ENCODE peak calls at places on chromosomes 2 and 18, in four cellular contexts. One of them, this sample, is unnamed.

GRCh38 chr2:229282758-229283546 is 11.9 kb upstream of the PID1 start:
- DNase-seq in SK-N-SH: no peak
- DNase-seq in K562: no peak
- DNase-seq in HepG2: no peak
- DNase-seq in this sample: no peak

GRCh38 chr2:230865766-230866703 is 1.3 kb downstream of the ITM2C start:
- DNase-seq in SK-N-SH: peak; percentile 81
- DNase-seq in HepG2: no peak
- DNase-seq in K562: peak; percentile 23
- DNase-seq in this sample: peak; percentile 50

GRCh38 chr2:165529130-165529529 is 59.6 kb downstream of the CSRNP3 start:
- DNase-seq in SK-N-SH: no peak
- DNase-seq in K562: no peak
- DNase-seq in HepG2: no peak
- DNase-seq in this sample: no peak

GRCh38 chr2:26429779-26430654 is 28.3 kb downstream of the DRC1 start:
- DNase-seq in SK-N-SH: no peak
- DNase-seq in HepG2: no peak
- DNase-seq in K562: no peak
- DNase-seq in this sample: no peak

GRCh38 chr18:6960656-6961055 is 156.9 kb downstream of the LAMA1 start:
- DNase-seq in HepG2: no peak
- DNase-seq in SK-N-SH: no peak
- DNase-seq in K562: no peak
- DNase-seq in this sample: no peak

GRCh38 chr2:169162613-169163012 is 93.2 kb downstream of the DHRS9 start:
- DNase-seq in HepG2: no peak
- DNase-seq in SK-N-SH: no peak
- DNase-seq in K562: no peak
- DNase-seq in this sample: no peak

GRCh38 chr2:145010635-145011034 is 490.7 kb upstream of the ZEB2 start:
- DNase-seq in SK-N-SH: no peak
- DNase-seq in K562: no peak
- DNase-seq in HepG2: no peak
- DNase-seq in this sample: no peak

GRCh38 chr2:190119257-190119656 is 56.7 kb upstream of the MSTN start:
- DNase-seq in K562: peak; percentile 9
- DNase-seq in HepG2: no peak
- DNase-seq in SK-N-SH: no peak
- DNase-seq in this sample: peak; percentile 66

GRCh38 chr2:185978634-185979405 is 240.2 kb downstream of the FSIP2 start:
- DNase-seq in SK-N-SH: peak; percentile 6
- DNase-seq in K562: no peak
- DNase-seq in HepG2: no peak
- DNase-seq in this sample: no peak

GRCh38 chr2:120291464-120292311 is 39.0 kb downstream of the RALB start:
- DNase-seq in HepG2: no peak
- DNase-seq in SK-N-SH: no peak
- DNase-seq in K562: peak; percentile 68
- DNase-seq in this sample: no peak

GRCh38 chr2:195633573-195633870 is 23.5 kb upstream of the SLC39A10 start:
- DNase-seq in SK-N-SH: no peak
- DNase-seq in HepG2: no peak
- DNase-seq in K562: no peak
- DNase-seq in this sample: no peak

GRCh38 chr2:201827621-201828020 is 21.3 kb downstream of the CDK15 start:
- DNase-seq in HepG2: no peak
- DNase-seq in SK-N-SH: no peak
- DNase-seq in K562: no peak
- DNase-seq in this sample: no peak

GRCh38 chr2:219440388-219441256 is 6.0 kb downstream of the SPEG start:
- DNase-seq in HepG2: no peak
- DNase-seq in SK-N-SH: no peak
- DNase-seq in K562: no peak
- DNase-seq in this sample: no peak

GRCh38 chr2:237144516-237144915 is 58.8 kb downstream of the COPS8 start:
- DNase-seq in SK-N-SH: no peak
- DNase-seq in HepG2: no peak
- DNase-seq in K562: no peak
- DNase-seq in this sample: no peak

GRCh38 chr2:113211226-113212105 is 37.7 kb downstream of the PSD4 start:
- DNase-seq in K562: no peak
- DNase-seq in HepG2: peak; percentile 29
- DNase-seq in SK-N-SH: no peak
- DNase-seq in this sample: no peak
- TF ChIP-seq FOXJ3 in K562: no peak
- TF ChIP-seq FOXJ3 in HepG2: no peak
- TF ChIP-seq FOXJ3 in SK-N-SH: no peak
- TF ChIP-seq FOXJ3 in this sample: no peak

DNA sequence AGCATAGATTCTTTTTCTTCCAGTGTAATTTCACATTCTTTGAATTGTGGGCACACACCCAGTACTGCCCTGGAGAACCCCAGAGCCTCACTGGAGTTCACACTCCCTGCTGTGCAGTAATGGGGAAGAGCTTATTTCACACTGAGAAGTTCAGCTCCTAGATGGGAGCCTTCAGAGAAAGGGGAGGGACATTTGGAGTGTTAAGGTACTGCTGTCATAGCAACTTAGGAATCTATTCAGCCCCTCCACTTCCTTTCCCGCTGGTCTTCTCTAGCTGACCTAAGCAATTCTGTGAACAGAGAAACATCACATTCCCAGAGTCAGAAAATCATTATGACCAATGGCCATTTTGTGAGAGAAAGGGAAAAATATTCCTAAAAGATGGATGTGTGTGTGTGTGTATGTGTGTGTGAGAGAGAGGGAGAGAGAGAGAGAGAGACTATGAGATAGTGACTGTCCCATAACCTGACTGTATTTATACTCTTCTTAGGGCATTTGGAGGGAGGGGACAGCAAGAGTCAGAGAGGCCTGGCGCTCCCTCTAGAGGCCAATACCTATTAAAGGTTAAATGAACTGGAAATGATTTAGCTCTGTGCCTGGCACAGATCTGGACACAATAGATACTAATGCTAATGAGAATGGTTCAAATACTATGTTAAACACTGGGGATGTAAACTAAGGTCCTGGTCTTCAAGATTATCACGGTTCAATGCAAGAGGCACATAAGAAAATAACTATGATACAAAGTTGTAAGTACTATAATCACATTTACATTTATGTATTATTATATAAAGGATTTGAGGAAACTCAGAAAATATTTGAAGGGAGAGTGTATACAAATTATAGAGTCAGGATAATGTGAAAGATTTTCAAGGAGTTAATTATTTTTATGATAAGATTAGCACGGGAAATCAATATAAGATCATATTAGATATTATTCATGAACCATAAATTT is 41.5 kb upstream of the RPE start:
- DNase-seq in K562: peak; percentile 37
- DNase-seq in SK-N-SH: peak; percentile 48
- DNase-seq in HepG2: peak; percentile 67
- DNase-seq in this sample: peak; percentile 44
- TF ChIP-seq FOXJ3 in K562: no peak
- TF ChIP-seq FOXJ3 in SK-N-SH: no peak
- TF ChIP-seq FOXJ3 in HepG2: no peak
- TF ChIP-seq FOXJ3 in this sample: no peak

GRCh38 chr2:10659898-10660568 is 29.7 kb downstream of the NOL10 start:
- DNase-seq in K562: peak; percentile 71
- DNase-seq in SK-N-SH: peak; percentile 70
- DNase-seq in HepG2: peak; percentile 48
- DNase-seq in this sample: peak; percentile 63
- TF ChIP-seq FOXJ3 in K562: no peak
- TF ChIP-seq FOXJ3 in SK-N-SH: no peak
- TF ChIP-seq FOXJ3 in HepG2: no peak
- TF ChIP-seq FOXJ3 in this sample: no peak

DNA sequence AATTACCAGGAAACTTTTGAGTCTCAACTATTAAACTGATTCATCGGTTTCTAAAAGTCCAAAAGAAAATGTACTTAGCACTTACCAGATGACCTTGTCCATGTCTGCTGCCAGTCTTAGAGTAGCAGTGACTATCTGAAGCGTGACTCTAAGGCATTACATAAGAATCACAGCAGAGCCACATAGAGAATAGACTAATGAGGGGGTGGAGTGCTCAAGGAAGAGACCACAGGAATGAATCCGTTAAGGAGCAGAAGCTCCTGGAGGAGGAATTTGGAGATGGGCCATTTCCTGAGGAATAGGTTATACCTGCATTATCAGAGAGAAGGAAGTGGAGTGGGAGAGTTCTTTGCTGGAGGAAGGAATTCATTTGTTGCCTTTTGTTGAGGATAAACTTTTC is 116.0 kb downstream of the MAP3K20 start:
- DNase-seq in K562: no peak
- DNase-seq in HepG2: no peak
- DNase-seq in SK-N-SH: no peak
- DNase-seq in this sample: no peak
- TF ChIP-seq FOXJ3 in K562: no peak
- TF ChIP-seq FOXJ3 in HepG2: no peak
- TF ChIP-seq FOXJ3 in SK-N-SH: no peak
- TF ChIP-seq FOXJ3 in this sample: no peak

GRCh38 chr2:218328294-218328693 is 28.4 kb upstream of the CATIP start:
- DNase-seq in K562: no peak
- DNase-seq in HepG2: no peak
- DNase-seq in SK-N-SH: no peak
- DNase-seq in this sample: no peak

GRCh38 chr2:218326315-218326714 is 30.3 kb upstream of the CATIP start:
- DNase-seq in SK-N-SH: no peak
- DNase-seq in K562: no peak
- DNase-seq in HepG2: no peak
- DNase-seq in this sample: no peak

GRCh38 chr2:218327451-218327850 is 29.2 kb upstream of the CATIP start:
- DNase-seq in SK-N-SH: no peak
- DNase-seq in K562: no peak
- DNase-seq in HepG2: no peak
- DNase-seq in this sample: no peak

GRCh38 chr2:218329826-218330651 is 26.6 kb upstream of the CATIP start:
- DNase-seq in SK-N-SH: no peak
- DNase-seq in K562: no peak
- DNase-seq in HepG2: no peak
- DNase-seq in this sample: no peak

GRCh38 chr2:218329027-218329825 is 27.4 kb upstream of the CATIP start:
- DNase-seq in SK-N-SH: no peak
- DNase-seq in HepG2: no peak
- DNase-seq in K562: no peak
- DNase-seq in this sample: no peak
- TF ChIP-seq FOXJ3 in SK-N-SH: no peak
- TF ChIP-seq FOXJ3 in HepG2: no peak
- TF ChIP-seq FOXJ3 in K562: no peak
- TF ChIP-seq FOXJ3 in this sample: no peak

DNA sequence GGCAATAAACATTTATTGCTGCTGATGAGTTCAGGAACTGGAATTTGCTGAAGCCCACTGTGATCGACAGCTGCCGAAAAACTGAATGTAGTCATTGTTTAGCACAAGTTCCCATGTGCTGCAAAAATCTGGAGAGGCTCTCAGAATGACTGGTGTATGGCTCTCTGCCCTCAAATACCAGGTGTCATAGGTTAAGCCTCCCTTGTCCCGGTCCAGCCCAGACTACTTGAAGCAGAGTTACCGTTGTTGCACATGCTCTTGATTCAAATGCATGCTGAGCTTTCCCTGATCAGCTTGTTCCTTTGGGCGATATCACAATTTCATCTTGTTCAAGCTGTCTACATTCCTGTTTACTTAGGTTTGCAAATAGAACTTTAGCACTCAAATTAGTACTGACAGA is 625.2 kb downstream of the CPS1 start:
- DNase-seq in SK-N-SH: no peak
- DNase-seq in HepG2: peak; percentile 4
- DNase-seq in K562: no peak
- DNase-seq in this sample: no peak
- TF ChIP-seq FOXJ3 in SK-N-SH: no peak
- TF ChIP-seq FOXJ3 in HepG2: no peak
- TF ChIP-seq FOXJ3 in K562: no peak
- TF ChIP-seq FOXJ3 in this sample: no peak

DNA sequence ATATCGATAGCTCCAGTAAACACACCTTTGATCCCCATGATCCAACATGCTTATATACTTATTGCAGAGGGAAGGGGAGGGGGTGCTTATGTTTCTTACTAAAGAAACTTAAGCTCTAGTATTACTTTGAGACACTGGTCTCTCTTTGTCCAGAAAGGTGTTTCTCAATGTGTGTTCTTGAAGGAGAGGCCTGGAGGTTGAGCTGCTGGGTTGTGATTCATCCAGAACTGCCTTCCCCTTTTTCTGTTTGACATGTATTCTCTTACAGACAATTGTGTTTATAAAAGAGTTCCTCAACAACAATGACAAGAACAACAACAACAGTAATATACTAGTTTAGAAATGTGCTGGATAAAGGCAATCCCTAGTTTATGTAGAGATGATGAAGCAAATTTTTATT is 516.0 kb upstream of the FAM98A start:
- DNase-seq in K562: no peak
- DNase-seq in HepG2: no peak
- DNase-seq in SK-N-SH: no peak
- DNase-seq in this sample: no peak
- TF ChIP-seq FOXJ3 in K562: no peak
- TF ChIP-seq FOXJ3 in HepG2: no peak
- TF ChIP-seq FOXJ3 in SK-N-SH: no peak
- TF ChIP-seq FOXJ3 in this sample: no peak